ENCODE peak calls at places on chromosomes 1 and 21, in seven cellular contexts. S is left cardiac atrium, F is hepatocyte, C is HS-5, Z is mesenchymal stem cell, M is thoracic aorta, E is caudate nucleus. X is an unnamed sample.
A peak's percentile ranks its signal among the peaks of the same experiment; 100 is the strongest.

GRCh38 chr1:201016211-201016651 is 7.3 kb downstream of the KIF21B start:
- DNase-seq in E (peak; percentile 81), C (no peak), S (peak; percentile 42), M (no peak), F (peak; percentile 57), Z (peak; percentile 48), X (peak; percentile 72)

GRCh38 chr1:30887485-30888315 is 20.9 kb downstream of the SDC3 start:
- DNase-seq in F (no peak), S (no peak), E (no peak), Z (peak; percentile 69), C (no peak), M (no peak), X (no peak)

GRCh38 chr1:40944841-40945430 is 34.6 kb upstream of the CTPS1 start:
- DNase-seq in Z (no peak), F (no peak), M (no peak), S (peak; percentile 28), E (no peak), C (no peak), X (no peak)

GRCh38 chr1:86516366-86516765 is 30.5 kb upstream of the CLCA4 start:
- DNase-seq in M (no peak), C (no peak), F (no peak), E (no peak), Z (no peak), S (no peak), X (no peak)

GRCh38 chr1:214506972-214507431 is 44.4 kb downstream of the PTPN14 start:
- DNase-seq in E (no peak), C (no peak), M (no peak), S (no peak), Z (no peak), F (peak; percentile 77), X (no peak)

GRCh38 chr1:202200112-202200548 is 6.5 kb downstream of the LGR6 start:
- DNase-seq in F (no peak), Z (peak; percentile 33), M (no peak), C (no peak), S (no peak), E (no peak), X (no peak)

GRCh38 chr1:119651641-119652040 is 3.6 kb upstream of the ZNF697 start:
- DNase-seq in E (no peak), M (no peak), F (no peak), S (no peak), Z (no peak), C (no peak), X (no peak)

GRCh38 chr21:34008618-34009017 is 64.8 kb upstream of the MRPS6 start:
- DNase-seq in F (no peak), M (no peak), C (no peak), E (no peak), Z (no peak), S (no peak), X (no peak)

GRCh38 chr1:27872802-27873665 is 690 bp downstream of the THEMIS2 start:
- DNase-seq in M (no peak), C (no peak), S (no peak), F (no peak), Z (peak; percentile 23), E (no peak), X (peak; percentile 69)

GRCh38 chr1:1550591-1551432 is 10.4 kb upstream of the TMEM240 start:
- DNase-seq in C (no peak), F (no peak), M (no peak), S (no peak), Z (peak; percentile 57), E (no peak), X (no peak)

GRCh38 chr1:203060115-203060514 is 25.7 kb downstream of the MYOG start:
- DNase-seq in F (no peak), S (no peak), C (no peak), Z (no peak), M (no peak), E (no peak), X (no peak)

GRCh38 chr1:19028110-19028509 is 71.6 kb upstream of the IFFO2 start:
- DNase-seq in F (no peak), Z (no peak), C (no peak), S (no peak), M (no peak), E (no peak), X (peak; percentile 73)

GRCh38 chr1:85582687-85583354 is 2.3 kb downstream of the CCN1 start:
- DNase-seq in S (no peak), Z (peak; percentile 67), F (no peak), C (no peak), E (no peak), M (no peak), X (no peak)

GRCh38 chr1:175410560-175410959 is 218.0 kb upstream of the KIAA0040 start:
- DNase-seq in Z (peak; percentile 20), F (peak; percentile 42), S (no peak), M (no peak), E (no peak), C (no peak), X (no peak)

X was measured in kidney.